ENCODE peak calls at places on chromosomes 13 and 19, in ten cellular contexts. D, W, Y, X, S, K, U, L, E and N are unnamed samples.

GRCh38 chr13:73767747-73768315 is 366.4 kb downstream of the KLF12 start:
- DNase-seq in D (no peak), W (no peak), Y (no peak), X (no peak), S (no peak), K (no peak), U (no peak), L (no peak), E (no peak), N (peak; percentile 7)

GRCh38 chr19:10637894-10638293 is 12.5 kb downstream of the SLC44A2 start:
- DNase-seq in D (no peak), W (no peak), Y (no peak), X (no peak), S (no peak), K (no peak), U (no peak), L (no peak), E (no peak), N (peak; percentile 2)

GRCh38 chr13:23069571-23069970 is 111.2 kb upstream of the SGCG start:
- DNase-seq in D (peak; percentile 87), W (peak; percentile 84), Y (no peak), X (no peak), S (no peak), K (peak; percentile 61), U (no peak), L (no peak), E (no peak), N (peak; percentile 68)

GRCh38 chr19:18385675-18386542 is at the start of gene GDF15:
- DNase-seq in D (peak; percentile 87), W (peak; percentile 98), Y (no peak), X (no peak), S (peak; percentile 11), K (peak; percentile 80), U (peak; percentile 31), L (peak; percentile 94), E (peak; percentile 95), N (peak; percentile 85)

GRCh38 chr13:33139186-33139585 is 123.0 kb downstream of the KL start:
- DNase-seq in D (no peak), W (no peak), Y (no peak), X (no peak), S (no peak), K (no peak), U (peak; percentile 26), L (no peak), E (peak; percentile 62), N (no peak)

GRCh38 chr13:110923777-110924638 is 9.1 kb upstream of the ANKRD10 start:
- DNase-seq in D (no peak), W (no peak), Y (no peak), X (no peak), S (no peak), K (no peak), U (no peak), L (no peak), E (no peak), N (no peak)

GRCh38 chr13:75769141-75769905 is 133.2 kb downstream of the LMO7 start:
- DNase-seq in D (no peak), W (no peak), Y (no peak), X (no peak), S (no peak), K (peak; percentile 60), U (no peak), L (no peak), E (no peak), N (no peak)

GRCh38 chr13:77810430-77810829 is 108.2 kb downstream of the EDNRB start:
- DNase-seq in D (no peak), W (peak; percentile 65), Y (no peak), X (no peak), S (no peak), K (peak; percentile 27), U (no peak), L (no peak), E (no peak), N (peak; percentile 12)

GRCh38 chr13:94702181-94703041 is 9.9 kb downstream of the SOX21 start:
- DNase-seq in D (no peak), W (no peak), Y (no peak), X (no peak), S (no peak), K (no peak), U (no peak), L (no peak), E (no peak), N (no peak)

GRCh38 chr19:10510301-10510802 is 6.9 kb downstream of the S1PR5 start:
- DNase-seq in D (no peak), W (no peak), Y (peak; percentile 58), X (no peak), S (peak; percentile 53), K (no peak), U (no peak), L (no peak), E (no peak), N (peak; percentile 53)

GRCh38 chr13:108961542-108962125 is 332.2 kb downstream of the MYO16 start:
- DNase-seq in D (peak; percentile 29), W (peak; percentile 73), Y (no peak), X (no peak), S (no peak), K (peak; percentile 46), U (no peak), L (no peak), E (no peak), N (peak; percentile 23)

GRCh38 chr13:74206061-74206561 is 71.9 kb upstream of the KLF12 start:
- DNase-seq in D (peak; percentile 80), W (peak; percentile 91), Y (no peak), X (no peak), S (no peak), K (peak; percentile 92), U (no peak), L (no peak), E (no peak), N (peak; percentile 33)

GRCh38 chr19:13366529-13367143 is 139.6 kb downstream of the CACNA1A start:
- DNase-seq in D (peak; percentile 11), W (peak; percentile 52), Y (no peak), X (no peak), S (no peak), K (peak; percentile 41), U (no peak), L (no peak), E (no peak), N (peak; percentile 45)

GRCh38 chr19:41887711-41888382 is 4.9 kb downstream of the ARHGEF1 start:
- DNase-seq in D (no peak), W (no peak), Y (peak; percentile 85), X (peak; percentile 62), S (peak; percentile 76), K (peak; percentile 91), U (no peak), L (peak; percentile 93), E (peak; percentile 68), N (no peak)

GRCh38 chr13:41065098-41065497 is 3.8 kb downstream of the WBP4 start:
- DNase-seq in D (no peak), W (peak; percentile 83), Y (no peak), X (no peak), S (no peak), K (peak; percentile 72), U (no peak), L (no peak), E (no peak), N (peak; percentile 38)

GRCh38 chr19:3612330-3612729 is 5.7 kb upstream of the TBXA2R start:
- DNase-seq in D (no peak), W (no peak), Y (no peak), X (no peak), S (no peak), K (no peak), U (no peak), L (peak; percentile 63), E (no peak), N (no peak)

GRCh38 chr13:42946927-42947326 is 45.1 kb downstream of the EPSTI1 start:
- DNase-seq in D (peak; percentile 68), W (peak; percentile 83), Y (no peak), X (no peak), S (no peak), K (no peak), U (no peak), L (no peak), E (no peak), N (no peak)

GRCh38 chr13:42525035-42525504 is 48.9 kb upstream of the TNFSF11 start:
- DNase-seq in D (no peak), W (peak; percentile 43), Y (no peak), X (no peak), S (no peak), K (peak; percentile 40), U (no peak), L (no peak), E (no peak), N (no peak)

GRCh38 chr19:58409010-58409790 is 751 bp downstream of the ZNF584 start:
- DNase-seq in D (no peak), W (peak; percentile 27), Y (no peak), X (no peak), S (no peak), K (peak; percentile 53), U (peak; percentile 33), L (peak; percentile 73), E (no peak), N (no peak)

GRCh38 chr19:51347209-51347928 is 5.4 kb upstream of the VSIG10L start:
- DNase-seq in D (no peak), W (no peak), Y (no peak), X (no peak), S (no peak), K (no peak), U (no peak), L (no peak), E (no peak), N (no peak)

GRCh38 chr19:28746486-28746885 is 466.5 kb downstream of the UQCRFS1 start:
- DNase-seq in D (no peak), W (no peak), Y (no peak), X (no peak), S (no peak), K (peak; percentile 6), U (no peak), L (no peak), E (no peak), N (no peak)

GRCh38 chr13:53439439-53440225 is 411.0 kb downstream of the OLFM4 start:
- DNase-seq in D (no peak), W (no peak), Y (no peak), X (no peak), S (no peak), K (no peak), U (peak; percentile 8), L (no peak), E (no peak), N (no peak)

GRCh38 chr13:40402931-40403412 is 263.5 kb downstream of the FOXO1 start:
- DNase-seq in D (no peak), W (peak; percentile 79), Y (no peak), X (no peak), S (no peak), K (peak; percentile 70), U (no peak), L (no peak), E (no peak), N (peak; percentile 51)

GRCh38 chr13:99063952-99064351 is 86.1 kb upstream of the DOCK9 start:
- DNase-seq in D (no peak), W (no peak), Y (no peak), X (no peak), S (no peak), K (peak; percentile 46), U (no peak), L (no peak), E (no peak), N (no peak)

GRCh38 chr13:94966380-94966779 is 254.0 kb upstream of the SOX21 start:
- DNase-seq in D (no peak), W (no peak), Y (no peak), X (no peak), S (no peak), K (no peak), U (no peak), L (no peak), E (no peak), N (no peak)

GRCh38 chr13:112873851-112874750 is 94.9 kb upstream of the MCF2L start:
- DNase-seq in D (peak; percentile 29), W (peak; percentile 65), Y (peak; percentile 78), X (no peak), S (no peak), K (peak; percentile 64), U (peak; percentile 85), L (peak; percentile 85), E (peak; percentile 87), N (peak; percentile 90)

GRCh38 chr13:29767006-29767405 is 83.4 kb downstream of the UBL3 start:
- DNase-seq in D (no peak), W (no peak), Y (no peak), X (no peak), S (no peak), K (no peak), U (no peak), L (no peak), E (no peak), N (no peak)

GRCh38 chr13:46386426-46386995 is 541 bp downstream of the RUBCNL start:
- DNase-seq in D (no peak), W (no peak), Y (no peak), X (no peak), S (no peak), K (no peak), U (no peak), L (no peak), E (no peak), N (no peak)